ENCODE peak calls at places on chromosome X, in ten cellular contexts. V, Y, T, Z, X, W, H, L, R and F are unnamed samples.

GRCh38 chrX:42978655-42979379 is 200.9 kb upstream of the PPP1R2C start:
- DNase-seq in V (no peak), Y (no peak), T (no peak), Z (no peak), X (no peak), W (no peak), H (no peak), L (no peak), R (no peak), F (no peak)

GRCh38 chrX:38225093-38225492 is 4.4 kb upstream of the SRPX start:
- DNase-seq in V (no peak), Y (no peak), T (no peak), Z (no peak), X (no peak), W (no peak), H (no peak), L (no peak), R (no peak), F (no peak)

GRCh38 chrX:16839852-16840460 is 30.2 kb downstream of the RBBP7 start:
- DNase-seq in V (no peak), Y (no peak), T (peak; percentile 85), Z (peak; percentile 81), X (no peak), W (peak; percentile 49), H (no peak), L (no peak), R (no peak), F (peak; percentile 70)

GRCh38 chrX:10939384-10939783 is 171.7 kb upstream of the HCCS start:
- DNase-seq in V (no peak), Y (peak; percentile 0), T (no peak), Z (no peak), X (no peak), W (no peak), H (no peak), L (no peak), R (no peak), F (no peak)

GRCh38 chrX:22395372-22395771 is 122.7 kb downstream of the CBLL2 start:
- DNase-seq in V (no peak), Y (no peak), T (peak; percentile 22), Z (peak; percentile 35), X (no peak), W (no peak), H (no peak), L (no peak), R (no peak), F (peak; percentile 49)

GRCh38 chrX:1295550-1295949 is 26.9 kb downstream of the CSF2RA start:
- DNase-seq in V (no peak), Y (no peak), T (no peak), Z (no peak), X (peak; percentile 11), W (no peak), H (no peak), L (no peak), R (no peak), F (no peak)

GRCh38 chrX:133333154-133333750 is 82.0 kb downstream of the GPC4 start:
- DNase-seq in V (no peak), Y (no peak), T (no peak), Z (no peak), X (no peak), W (no peak), H (no peak), L (no peak), R (no peak), F (no peak)

GRCh38 chrX:114985967-114986592 is 31.3 kb downstream of the IL13RA2 start:
- DNase-seq in V (no peak), Y (no peak), T (peak; percentile 5), Z (no peak), X (no peak), W (no peak), H (no peak), L (no peak), R (no peak), F (no peak)

GRCh38 chrX:47200385-47201150 is 6.9 kb downstream of the UBA1 start:
- DNase-seq in V (no peak), Y (peak; percentile 48), T (peak; percentile 22), Z (peak; percentile 50), X (no peak), W (no peak), H (no peak), L (no peak), R (no peak), F (peak; percentile 51)

GRCh38 chrX:70398899-70399298 is 24.2 kb upstream of the GDPD2 start:
- DNase-seq in V (no peak), Y (no peak), T (peak; percentile 62), Z (peak; percentile 35), X (no peak), W (no peak), H (no peak), L (no peak), R (peak; percentile 14), F (peak; percentile 11)

DNA sequence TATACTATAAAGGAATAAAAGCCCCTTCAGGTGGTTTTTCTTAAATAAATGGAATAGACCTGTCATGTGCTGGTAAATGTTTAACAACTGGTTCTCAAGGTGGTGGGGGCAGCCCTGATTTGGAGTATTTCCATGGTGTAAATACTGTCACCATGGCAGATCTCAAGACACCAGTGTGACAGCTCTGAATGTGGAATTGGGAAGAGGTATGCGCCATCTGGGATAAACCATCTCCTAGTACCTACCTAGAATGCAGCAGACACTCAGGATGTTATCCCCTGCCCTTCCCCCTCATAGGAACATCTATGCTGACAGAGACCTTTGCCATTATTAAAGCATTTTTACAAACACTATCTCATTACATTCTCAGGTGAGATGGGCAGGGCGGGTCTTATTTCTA is 26.4 kb upstream of the TMSB4X start:
- DNase-seq in V (no peak), Y (no peak), T (no peak), Z (no peak), X (no peak), W (no peak), H (no peak), L (no peak), R (no peak), F (no peak)
- H3K4me3 ChIP-seq in V (no peak overlapping the region), Y (no peak overlapping the region), T (no peak overlapping the region), Z (no peak overlapping the region), X (no peak overlapping the region), W (no peak overlapping the region), H (no peak overlapping the region), L (no peak overlapping the region), R (no peak overlapping the region), F (no peak overlapping the region)

DNA sequence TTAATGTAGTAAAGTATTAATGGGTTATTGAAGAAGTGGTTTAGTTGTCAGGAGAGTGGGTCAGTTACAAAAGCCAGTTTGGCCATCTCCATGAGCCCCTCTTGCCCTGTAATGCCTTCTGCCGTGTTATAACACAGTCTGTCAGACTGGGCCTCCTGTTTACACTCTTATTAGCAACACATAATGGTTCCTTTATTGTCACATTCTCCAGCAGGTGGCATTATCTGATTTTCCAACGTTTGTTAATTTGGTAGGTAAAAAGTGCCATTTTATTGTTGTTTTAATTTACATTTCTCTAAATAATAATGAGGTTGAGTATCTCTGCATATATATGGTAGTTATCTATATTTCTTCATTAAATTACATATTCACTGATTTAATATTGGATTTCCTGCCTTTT is 560.8 kb downstream of the FGF13 start:
- DNase-seq in V (peak; percentile 15), Y (no peak), T (no peak), Z (no peak), X (no peak), W (no peak), H (no peak), L (no peak), R (no peak), F (no peak)
- TF ChIP-seq CTCF in V (peak; percentile 37), Y (no peak), T (no peak), Z (no peak), X (no peak), W (no peak), H (no peak), L (no peak), R (no peak), F (no peak)

GRCh38 chrX:53115550-53115874 is 21.6 kb downstream of the KANTR start:
- DNase-seq in V (no peak), Y (no peak), T (no peak), Z (no peak), X (no peak), W (no peak), H (no peak), L (no peak), R (no peak), F (no peak)

GRCh38 chrX:53116101-53116500 is 22.2 kb downstream of the KANTR start:
- DNase-seq in V (peak; percentile 14), Y (no peak), T (peak; percentile 86), Z (peak; percentile 82), X (no peak), W (no peak), H (no peak), L (no peak), R (no peak), F (peak; percentile 73)

DNA sequence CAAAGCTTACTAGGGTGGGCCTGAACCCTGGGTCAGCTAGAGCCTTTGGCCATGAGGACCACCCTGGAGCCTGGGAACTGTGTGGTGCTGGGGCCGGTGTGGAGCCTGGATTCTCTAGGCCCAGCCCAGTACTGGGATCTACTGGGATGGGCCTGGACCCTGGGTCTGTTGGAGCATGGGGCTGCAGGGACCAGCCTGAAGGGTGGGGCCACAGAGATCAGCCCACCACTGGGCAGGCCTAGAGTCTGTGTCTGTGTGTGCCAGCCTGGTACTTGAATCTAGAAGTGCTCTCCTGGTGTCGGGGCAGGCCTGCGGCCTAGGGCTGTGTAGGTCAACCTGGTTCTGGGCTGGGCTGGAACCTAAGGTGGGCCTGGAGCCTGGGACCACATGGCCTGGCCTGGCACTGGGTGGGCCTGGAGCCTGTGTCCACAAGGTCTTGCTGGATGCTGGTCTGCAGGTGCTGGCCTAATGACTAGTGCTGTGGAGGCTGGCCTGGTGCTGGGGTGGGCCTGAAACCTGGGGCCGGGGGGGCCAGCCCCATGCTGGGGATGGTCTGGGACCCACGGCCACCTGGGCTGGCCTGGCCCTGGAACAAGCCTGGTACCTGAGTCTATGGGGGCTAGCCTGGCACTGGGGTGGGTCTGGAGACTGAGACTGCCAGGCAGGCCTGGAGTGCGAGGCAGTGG is 21.1 kb downstream of the KANTR start:
- DNase-seq in V (no peak), Y (no peak), T (no peak), Z (no peak), X (no peak), W (no peak), H (no peak), L (no peak), R (no peak), F (no peak)
- H3K4me3 ChIP-seq in V (no peak overlapping the region), Y (no peak overlapping the region), T (no peak overlapping the region), Z (no peak overlapping the region), X (no peak overlapping the region), W (no peak overlapping the region), H (no peak overlapping the region), L (no peak overlapping the region), R (no peak overlapping the region), F (no peak overlapping the region)

DNA sequence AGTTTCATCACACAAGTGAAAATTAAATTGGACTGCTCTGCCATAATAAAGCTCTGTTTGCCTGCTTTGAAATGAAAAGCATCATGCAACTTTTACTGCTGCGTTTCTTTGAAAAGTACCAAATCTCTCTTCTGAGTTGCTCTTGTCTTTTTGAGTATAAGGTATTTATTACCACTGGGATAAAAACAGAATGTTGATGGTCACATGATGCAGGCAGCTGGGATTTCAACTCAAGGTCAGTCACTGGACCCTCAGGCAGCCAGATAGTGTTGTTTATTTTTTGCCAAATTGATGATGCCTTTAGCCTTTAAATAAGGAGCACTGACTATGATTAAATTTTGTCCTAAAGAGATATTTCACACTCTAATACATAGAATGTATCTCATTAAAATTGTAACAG is 32.7 kb downstream of the DMD start:
- DNase-seq in V (no peak), Y (no peak), T (no peak), Z (no peak), X (no peak), W (no peak), H (no peak), L (no peak), R (no peak), F (no peak)
- TF ChIP-seq CTCF in V (no peak), Y (no peak), T (no peak), Z (no peak), X (no peak), W (no peak), H (no peak), L (no peak), R (no peak), F (no peak)

GRCh38 chrX:40077906-40078305 is 19.9 kb downstream of the BCOR start:
- DNase-seq in V (no peak), Y (no peak), T (no peak), Z (no peak), X (no peak), W (no peak), H (no peak), L (no peak), R (no peak), F (no peak)
- H3K4me3 ChIP-seq in V (no peak overlapping the region), Y (no peak overlapping the region), T (no peak overlapping the region), Z (no peak overlapping the region), X (no peak overlapping the region), W (no peak overlapping the region), H (no peak overlapping the region), L (no peak overlapping the region), R (no peak overlapping the region), F (no peak overlapping the region)